ENCODE peak calls at places on chromosomes 4 and X, in six cellular contexts. L is coronary artery, Y is A673, I is HCT116, R is mammary epithelial cell, W is AG04450. S is an unnamed sample.

GRCh38 chr4:52822583-52823477 is 39.3 kb upstream of the RASL11B start:
- DNase-seq in L (no peak), Y (no peak), I (peak; percentile 41), R (peak; percentile 85), W (peak; percentile 64), S (peak; percentile 31)

GRCh38 chr4:182143822-182144620 is 99.2 kb upstream of the TENM3 start:
- DNase-seq in L (no peak), Y (peak; percentile 80), I (no peak), R (peak; percentile 88), W (peak; percentile 50), S (no peak)

GRCh38 chrX:37603938-37604409 is 32.5 kb downstream of the LANCL3 start:
- DNase-seq in L (no peak), Y (peak; percentile 9), I (no peak), R (peak; percentile 5), W (no peak), S (no peak)

GRCh38 chrX:26958261-26958660 is 504.9 kb downstream of the PPP4R3C start:
- DNase-seq in L (no peak), Y (no peak), I (no peak), R (no peak), W (no peak), S (no peak)

GRCh38 chrX:39814391-39814790 is 283.4 kb downstream of the BCOR start:
- DNase-seq in L (no peak), Y (peak; percentile 35), I (peak; percentile 15), R (no peak), W (no peak), S (no peak)

GRCh38 chr4:17502764-17503163 is 9.1 kb downstream of the QDPR start:
- DNase-seq in L (no peak), Y (no peak), I (no peak), R (peak; percentile 94), W (no peak), S (peak; percentile 37)

GRCh38 chr4:38113136-38113535 is 152.9 kb downstream of the PTTG2 start:
- DNase-seq in L (no peak), Y (no peak), I (no peak), R (no peak), W (no peak), S (no peak)

GRCh38 chr4:158667651-158668198 is 4.0 kb downstream of the C4orf46 start:
- DNase-seq in L (no peak), Y (peak; percentile 55), I (no peak), R (peak; percentile 13), W (no peak), S (no peak)

GRCh38 chr4:67152976-67153375 is 392.3 kb downstream of the CENPC start:
- DNase-seq in L (no peak), Y (no peak), I (no peak), R (no peak), W (no peak), S (no peak)

GRCh38 chr4:42786350-42787070 is 106.0 kb upstream of the GRXCR1 start:
- DNase-seq in L (no peak), Y (no peak), I (no peak), R (no peak), W (no peak), S (no peak)

GRCh38 chrX:118261136-118261535 is 84.8 kb upstream of the WDR44 start:
- DNase-seq in L (no peak), Y (no peak), I (no peak), R (no peak), W (no peak), S (no peak)

GRCh38 chr4:188822698-188823097 is 683.5 kb downstream of the TRIML1 start:
- DNase-seq in L (no peak), Y (no peak), I (peak; percentile 10), R (peak; percentile 21), W (no peak), S (no peak)

GRCh38 chr4:98939892-98940298 is 11.0 kb upstream of the EIF4E start:
- DNase-seq in L (no peak), Y (peak; percentile 81), I (peak; percentile 75), R (peak; percentile 49), W (peak; percentile 58), S (no peak)

GRCh38 chr4:61202100-61202637 is 2.0 kb downstream of the ADGRL3 start:
- DNase-seq in L (no peak), Y (no peak), I (no peak), R (peak; percentile 43), W (no peak), S (no peak)

GRCh38 chr4:99157478-99157935 is 13.4 kb upstream of the ADH4 start:
- DNase-seq in L (no peak), Y (no peak), I (no peak), R (no peak), W (no peak), S (no peak)

GRCh38 chr4:119726505-119726904 is 97.9 kb upstream of the PDE5A start:
- DNase-seq in L (no peak), Y (no peak), I (no peak), R (no peak), W (no peak), S (no peak)

GRCh38 chr4:4859799-4860380 is 425 bp downstream of the MSX1 start:
- DNase-seq in L (no peak), Y (no peak), I (no peak), R (no peak), W (no peak), S (no peak)

GRCh38 chr4:66777097-66777496 is 768.2 kb downstream of the CENPC start:
- DNase-seq in L (no peak), Y (no peak), I (no peak), R (no peak), W (no peak), S (no peak)

GRCh38 chrX:131059231-131059630 is 1.1 kb downstream of the ARHGAP36 start:
- DNase-seq in L (no peak), Y (no peak), I (no peak), R (no peak), W (no peak), S (no peak)

GRCh38 chrX:49230500-49231232 is 2.5 kb downstream of the CACNA1F start:
- DNase-seq in L (no peak), Y (peak; percentile 25), I (no peak), R (no peak), W (no peak), S (no peak)

GRCh38 chr4:19982556-19982955 is 269.1 kb upstream of the SLIT2 start:
- DNase-seq in L (no peak), Y (peak; percentile 12), I (no peak), R (no peak), W (no peak), S (no peak)

GRCh38 chr4:186700746-186701145 is 22.9 kb downstream of the FAT1 start:
- DNase-seq in L (peak; percentile 94), Y (no peak), I (no peak), R (peak; percentile 65), W (no peak), S (no peak)

GRCh38 chrX:47283015-47283771 is 50.4 kb downstream of the USP11 start:
- DNase-seq in L (no peak), Y (peak; percentile 40), I (no peak), R (peak; percentile 47), W (no peak), S (no peak)

GRCh38 chr4:8315343-8316250 is 46.0 kb downstream of the HTRA3 start:
- DNase-seq in L (peak; percentile 69), Y (peak; percentile 43), I (peak; percentile 13), R (peak; percentile 75), W (peak; percentile 63), S (no peak)

GRCh38 chrX:23008431-23009099 is 8.8 kb downstream of the DDX53 start:
- DNase-seq in L (no peak), Y (peak; percentile 50), I (peak; percentile 6), R (no peak), W (no peak), S (no peak)

DNA sequence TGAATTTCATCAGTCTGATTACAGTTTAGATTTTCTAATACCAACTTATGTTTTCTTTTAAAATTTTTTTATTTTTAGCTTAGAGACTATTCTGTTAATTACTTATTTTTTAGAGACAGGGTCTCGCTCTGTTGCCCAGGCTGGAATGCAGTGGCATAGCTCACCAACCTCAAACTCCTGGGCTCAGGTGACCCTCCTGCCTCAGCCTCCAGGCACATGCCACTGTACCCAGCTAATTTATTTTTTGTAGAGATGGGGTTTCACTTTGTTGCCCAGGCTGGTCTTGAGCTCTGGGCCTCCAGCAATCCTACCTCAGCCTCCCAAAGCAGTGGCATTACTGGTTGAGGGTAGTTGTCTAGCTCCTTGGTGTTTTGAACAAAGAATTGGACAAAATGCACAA is 102.0 kb downstream of the KLHL8 start:
- DNase-seq in L (no peak), Y (no peak), I (no peak), R (no peak), W (no peak), S (no peak)
- H3K27ac ChIP-seq in L (peak overlapping the region; percentile 84), Y (no peak overlapping the region), I (no peak overlapping the region), R (no peak overlapping the region), W (peak overlapping the region; percentile 68), S (no peak overlapping the region)

GRCh38 chrX:68433155-68433980 is at the start of gene OPHN1:
- DNase-seq in L (peak; percentile 80), Y (peak; percentile 69), I (peak; percentile 55), R (peak; percentile 84), W (no peak), S (no peak)

GRCh38 chrX:68433981-68434299 is 645 bp upstream of the OPHN1 start:
- DNase-seq in L (no peak), Y (no peak), I (no peak), R (no peak), W (no peak), S (no peak)

GRCh38 chrX:68431836-68432235 is 1.5 kb downstream of the OPHN1 start:
- DNase-seq in L (no peak), Y (no peak), I (no peak), R (no peak), W (no peak), S (no peak)

GRCh38 chrX:68429216-68429615 is 4.1 kb downstream of the OPHN1 start:
- DNase-seq in L (no peak), Y (no peak), I (no peak), R (no peak), W (no peak), S (no peak)

GRCh38 chrX:68432648-68433047 is 647 bp downstream of the OPHN1 start:
- DNase-seq in L (no peak), Y (no peak), I (no peak), R (no peak), W (no peak), S (no peak)
- H3K27ac ChIP-seq in L (peak overlapping the region; percentile 86), Y (no peak overlapping the region), I (peak overlapping the region; percentile 47), R (peak overlapping the region; percentile 30), W (peak overlapping the region; percentile 57), S (peak overlapping the region; percentile 79)

GRCh38 chr4:1010522-1011021 is 854 bp upstream of the FGFRL1 start:
- DNase-seq in L (peak; percentile 92), Y (peak; percentile 65), I (peak; percentile 53), R (peak; percentile 93), W (peak; percentile 27), S (peak; percentile 87)
- H3K27ac ChIP-seq in L (peak overlapping the region; percentile 82), Y (no peak overlapping the region), I (peak overlapping the region; percentile 45), R (peak overlapping the region; percentile 39), W (peak overlapping the region; percentile 31), S (peak overlapping the region; percentile 95)

GRCh38 chr4:145934434-145935047 is 4.1 kb downstream of the ZNF827 start:
- DNase-seq in L (no peak), Y (no peak), I (no peak), R (no peak), W (no peak), S (no peak)
- H3K27ac ChIP-seq in L (peak overlapping the region; percentile 66), Y (peak overlapping the region; percentile 87), I (no peak overlapping the region), R (no peak overlapping the region), W (no peak overlapping the region), S (no peak overlapping the region)

DNA sequence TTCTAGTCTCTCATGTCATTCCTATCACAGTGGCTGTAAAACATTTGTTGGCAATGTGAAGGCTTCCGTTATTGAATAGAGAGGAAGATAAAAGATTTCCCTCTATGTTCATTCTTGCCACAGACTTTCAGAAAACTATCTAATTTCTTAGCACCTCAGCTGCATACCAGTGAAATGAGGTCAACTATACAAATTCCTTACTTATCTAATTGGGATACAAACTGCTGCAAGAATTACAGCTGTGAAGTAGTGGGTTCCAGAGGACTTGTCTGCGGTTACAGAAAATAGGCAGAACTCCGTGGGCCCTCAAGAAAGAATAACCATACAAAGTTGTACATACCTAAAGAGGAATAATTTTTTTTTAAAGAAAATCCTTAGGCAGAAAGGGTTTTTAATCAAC is 175.8 kb downstream of the PPP1R2C start:
- DNase-seq in L (no peak), Y (no peak), I (no peak), R (no peak), W (no peak), S (no peak)
- H3K27ac ChIP-seq in L (no peak overlapping the region), Y (no peak overlapping the region), I (no peak overlapping the region), R (no peak overlapping the region), W (no peak overlapping the region), S (no peak overlapping the region)

S was measured in epithelial cell of prostate.